ENCODE peak calls at places on chromosome 7, in nine cellular contexts. T is A549, Z is foreskin fibroblast, L is astrocyte, E is breast epithelium, F is left ventricle myocardium inferior, D is bronchial epithelial cell, W is fibroblast of pulmonary artery, B is thoracic aorta. K is an unnamed sample.

GRCh38 chr7:46229409-46229808 is 308.3 kb upstream of the IGFBP3 start:
- DNase-seq in T (peak), Z (peak), L (peak), E (no peak), F (no peak), D (peak), W (peak), B (no peak), K (peak)

GRCh38 chr7:81004098-81004497 is 85.2 kb upstream of the SEMA3C start:
- DNase-seq in T (no peak), Z (peak), L (peak), E (no peak), F (no peak), D (peak), W (peak), B (no peak), K (peak)

GRCh38 chr7:115941703-115942268 is 88.8 kb downstream of the TFEC start:
- DNase-seq in T (no peak), Z (peak), L (peak), E (no peak), F (no peak), D (peak), W (peak), B (no peak), K (peak)

GRCh38 chr7:148772297-148773089 is 73.8 kb downstream of the CUL1 start:
- DNase-seq in T (peak), Z (peak), L (peak), E (no peak), F (no peak), D (peak), W (peak), B (no peak), K (peak)

GRCh38 chr7:33050425-33051318 is 11.9 kb downstream of the NT5C3A start:
- DNase-seq in T (peak), Z (peak), L (no peak), E (no peak), F (no peak), D (peak), W (peak), B (no peak), K (no peak)

GRCh38 chr7:146736446-146737190 is 620.0 kb downstream of the CNTNAP2 start:
- DNase-seq in T (no peak), Z (peak), L (no peak), E (no peak), F (no peak), D (peak), W (peak), B (no peak), K (no peak)

GRCh38 chr7:48173983-48174382 is 2.7 kb downstream of the ABCA13 start:
- DNase-seq in T (no peak), Z (peak), L (peak), E (no peak), F (no peak), D (peak), W (peak), B (no peak), K (no peak)

GRCh38 chr7:30974605-30975256 is 11.0 kb downstream of the GHRHR start:
- DNase-seq in T (peak), Z (peak), L (peak), E (no peak), F (peak), D (peak), W (peak), B (no peak), K (no peak)

GRCh38 chr7:92777993-92778392 is 58.4 kb downstream of the CDK6 start:
- DNase-seq in T (no peak), Z (no peak), L (no peak), E (no peak), F (no peak), D (no peak), W (no peak), B (no peak), K (no peak)

GRCh38 chr7:100640438-100641410 is 628 bp downstream of the TFR2 start:
- DNase-seq in T (no peak), Z (no peak), L (no peak), E (no peak), F (no peak), D (no peak), W (no peak), B (no peak), K (no peak)

GRCh38 chr7:148975896-148976295 is 52.4 kb downstream of the PDIA4 start:
- DNase-seq in T (no peak), Z (no peak), L (no peak), E (no peak), F (no peak), D (no peak), W (no peak), B (no peak), K (no peak)

GRCh38 chr7:27912751-27913150 is 172.8 kb downstream of the TAX1BP1 start:
- DNase-seq in T (no peak), Z (no peak), L (no peak), E (no peak), F (no peak), D (no peak), W (no peak), B (no peak), K (no peak)

GRCh38 chr7:12719141-12719919 is 31.9 kb downstream of the ARL4A start:
- DNase-seq in T (peak), Z (peak), L (peak), E (no peak), F (no peak), D (peak), W (peak), B (no peak), K (peak)

GRCh38 chr7:142771353-142771723 is 568 bp downstream of the PRSS2 start:
- DNase-seq in T (no peak), Z (no peak), L (no peak), E (no peak), F (no peak), D (no peak), W (no peak), B (no peak), K (no peak)

GRCh38 chr7:88009651-88010050 is 75.6 kb downstream of the ADAM22 start:
- DNase-seq in T (no peak), Z (no peak), L (no peak), E (no peak), F (no peak), D (no peak), W (no peak), B (no peak), K (no peak)

GRCh38 chr7:37549542-37549941 is 100.9 kb upstream of the ELMO1 start:
- DNase-seq in T (no peak), Z (no peak), L (no peak), E (no peak), F (no peak), D (no peak), W (no peak), B (no peak), K (no peak)

GRCh38 chr7:150829426-150829825 is 22.9 kb upstream of the AOC1 start:
- DNase-seq in T (no peak), Z (no peak), L (no peak), E (no peak), F (no peak), D (no peak), W (no peak), B (no peak), K (no peak)

GRCh38 chr7:80481196-80481884 is 30.5 kb downstream of the GNAT3 start:
- DNase-seq in T (peak), Z (peak), L (peak), E (no peak), F (no peak), D (peak), W (no peak), B (no peak), K (peak)

GRCh38 chr7:83996879-83997278 is 197.7 kb downstream of the SEMA3A start:
- DNase-seq in T (no peak), Z (peak), L (no peak), E (no peak), F (no peak), D (peak), W (no peak), B (no peak), K (no peak)

GRCh38 chr7:117216010-117216409 is 106.8 kb downstream of the WNT2 start:
- DNase-seq in T (no peak), Z (no peak), L (no peak), E (no peak), F (no peak), D (no peak), W (no peak), B (no peak), K (no peak)

GRCh38 chr7:74579800-74580685 is 77.5 kb upstream of the GTF2I start:
- DNase-seq in T (peak), Z (peak), L (no peak), E (no peak), F (no peak), D (peak), W (peak), B (no peak), K (no peak)

GRCh38 chr7:13104128-13104527 is 416.7 kb downstream of the ARL4A start:
- DNase-seq in T (peak), Z (no peak), L (no peak), E (no peak), F (no peak), D (peak), W (peak), B (no peak), K (no peak)

GRCh38 chr7:30679664-30680063 is 2.6 kb downstream of the CRHR2 start:
- DNase-seq in T (no peak), Z (no peak), L (no peak), E (no peak), F (no peak), D (no peak), W (no peak), B (no peak), K (no peak)

GRCh38 chr7:67553378-67553777 is 556.7 kb downstream of the TYW1 start:
- DNase-seq in T (no peak), Z (no peak), L (no peak), E (no peak), F (no peak), D (no peak), W (no peak), B (no peak), K (no peak)

GRCh38 chr7:71439316-71439715 is 307.4 kb downstream of the GALNT17 start:
- DNase-seq in T (no peak), Z (no peak), L (no peak), E (no peak), F (no peak), D (no peak), W (no peak), B (no peak), K (no peak)

GRCh38 chr7:19560111-19560883 is 148.5 kb downstream of the POLR1F start:
- DNase-seq in T (no peak), Z (peak), L (peak), E (no peak), F (no peak), D (peak), W (peak), B (no peak), K (peak)

GRCh38 chr7:14698239-14698638 is 204.3 kb downstream of the DGKB start:
- DNase-seq in T (no peak), Z (peak), L (no peak), E (no peak), F (no peak), D (peak), W (peak), B (no peak), K (no peak)

GRCh38 chr7:130150587-130150986 is 54.6 kb downstream of the TMEM209 start:
- DNase-seq in T (no peak), Z (no peak), L (no peak), E (no peak), F (no peak), D (no peak), W (no peak), B (no peak), K (no peak)

GRCh38 chr7:70042533-70042932 is 444.3 kb downstream of the AUTS2 start:
- DNase-seq in T (no peak), Z (peak), L (peak), E (no peak), F (no peak), D (peak), W (peak), B (no peak), K (no peak)

GRCh38 chr7:151485006-151485732 is 34.5 kb downstream of the RHEB start:
- DNase-seq in T (peak), Z (peak), L (peak), E (no peak), F (no peak), D (peak), W (peak), B (no peak), K (no peak)

GRCh38 chr7:118151671-118152070 is 32.3 kb upstream of the LSM8 start:
- DNase-seq in T (no peak), Z (no peak), L (peak), E (no peak), F (no peak), D (no peak), W (no peak), B (no peak), K (no peak)

GRCh38 chr7:94195201-94195600 is 191.0 kb upstream of the BET1 start:
- DNase-seq in T (no peak), Z (peak), L (no peak), E (no peak), F (no peak), D (no peak), W (peak), B (no peak), K (no peak)

GRCh38 chr7:50661345-50662058 is 96.3 kb upstream of the DDC start:
- DNase-seq in T (no peak), Z (no peak), L (no peak), E (no peak), F (no peak), D (no peak), W (no peak), B (no peak), K (no peak)

GRCh38 chr7:50662059-50662689 is 97.0 kb upstream of the DDC start:
- DNase-seq in T (no peak), Z (no peak), L (no peak), E (no peak), F (no peak), D (no peak), W (no peak), B (no peak), K (no peak)

GRCh38 chr7:50659329-50659965 is 94.2 kb upstream of the DDC start:
- DNase-seq in T (no peak), Z (no peak), L (no peak), E (no peak), F (no peak), D (no peak), W (no peak), B (no peak), K (no peak)

GRCh38 chr7:50660040-50660829 is 95.0 kb upstream of the DDC start:
- DNase-seq in T (no peak), Z (no peak), L (no peak), E (no peak), F (no peak), D (no peak), W (no peak), B (no peak), K (no peak)

DNA sequence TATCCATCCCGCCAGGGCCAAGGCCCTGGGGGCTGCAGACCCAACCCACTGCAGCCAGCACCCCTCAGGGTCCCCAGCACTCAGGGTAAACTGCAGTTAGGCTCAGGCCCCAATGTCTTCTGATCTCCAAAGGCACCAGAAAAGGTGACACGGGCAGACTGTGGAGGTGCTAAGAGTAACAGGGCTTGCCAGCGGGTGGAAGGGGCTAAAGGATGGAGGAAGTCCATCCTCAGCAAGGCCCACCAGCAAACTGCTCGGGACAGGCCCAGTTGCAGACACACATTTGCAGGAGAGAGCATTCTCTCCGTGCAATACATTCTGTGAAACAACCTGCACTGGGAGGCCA is 95.6 kb upstream of the DDC start:
- DNase-seq in T (no peak), Z (no peak), L (no peak), E (no peak), F (no peak), D (no peak), W (no peak), B (no peak), K (no peak)
- H3K4me3 ChIP-seq in T (no peak), Z (no peak), L (no peak), E (no peak), F (no peak), D (no peak), W (no peak), B (no peak), K (no peak)

GRCh38 chr7:29013931-29014330 is 55.8 kb upstream of the TRIL start:
- DNase-seq in T (no peak), Z (no peak), L (no peak), E (no peak), F (no peak), D (no peak), W (no peak), B (no peak), K (no peak)
- TF ChIP-seq CTCF in T (no peak), Z (no peak), L (no peak), E (no peak), F (no peak), D (no peak), W (no peak), B (no peak), K (no peak)

GRCh38 chr7:113308399-113308798 is 190.0 kb upstream of the SMIM30 start:
- DNase-seq in T (no peak), Z (no peak), L (no peak), E (no peak), F (no peak), D (no peak), W (no peak), B (no peak), K (no peak)
- H3K4me3 ChIP-seq in T (no peak), Z (no peak), L (no peak), E (no peak), F (no peak), D (no peak), W (no peak), B (no peak), K (no peak)

DNA sequence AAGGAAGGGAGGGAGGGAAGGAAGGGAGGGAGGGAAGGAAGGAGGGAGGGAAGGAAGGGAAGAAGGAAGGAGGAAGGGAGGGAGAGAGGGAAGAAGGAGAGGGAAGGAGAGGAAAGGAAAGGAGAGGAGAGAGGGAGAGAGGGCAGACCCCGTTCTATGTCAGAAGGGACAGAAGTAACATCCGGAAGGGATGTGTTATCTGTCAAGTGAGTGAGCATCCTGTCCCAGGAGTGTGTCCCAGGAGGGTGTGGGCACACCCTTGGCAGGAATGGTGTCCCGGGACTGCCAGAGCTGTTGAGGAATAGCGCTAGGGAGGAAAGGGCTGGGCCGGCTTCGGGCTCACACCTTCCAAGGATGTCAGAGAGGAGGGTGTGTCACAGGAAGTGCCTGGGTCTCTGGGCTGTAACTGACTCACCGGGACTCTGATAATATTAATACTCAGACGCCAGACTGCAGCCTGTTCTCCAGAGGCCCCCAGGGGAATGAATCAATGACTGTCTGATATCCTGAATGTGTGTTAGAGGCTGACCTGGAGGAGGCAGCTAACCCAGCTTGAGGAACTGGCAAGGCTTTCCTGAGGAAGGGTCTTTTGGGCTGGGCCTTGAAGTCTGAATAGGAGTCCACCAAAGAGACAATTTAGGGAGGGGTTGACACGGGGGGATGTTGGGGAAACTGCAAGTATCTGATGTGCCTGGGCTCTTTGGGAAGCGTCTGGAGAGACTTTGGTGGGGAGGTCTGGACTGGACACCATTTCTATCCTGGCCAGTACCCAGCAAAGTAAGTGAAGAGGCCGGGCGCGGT is 125.7 kb upstream of the TNRC18 start:
- DNase-seq in T (peak), Z (peak), L (peak), E (no peak), F (peak), D (peak), W (peak), B (no peak), K (no peak)
- TF ChIP-seq CTCF in T (no peak), Z (no peak), L (no peak), E (no peak), F (no peak), D (peak), W (no peak), B (no peak), K (no peak)

DNA sequence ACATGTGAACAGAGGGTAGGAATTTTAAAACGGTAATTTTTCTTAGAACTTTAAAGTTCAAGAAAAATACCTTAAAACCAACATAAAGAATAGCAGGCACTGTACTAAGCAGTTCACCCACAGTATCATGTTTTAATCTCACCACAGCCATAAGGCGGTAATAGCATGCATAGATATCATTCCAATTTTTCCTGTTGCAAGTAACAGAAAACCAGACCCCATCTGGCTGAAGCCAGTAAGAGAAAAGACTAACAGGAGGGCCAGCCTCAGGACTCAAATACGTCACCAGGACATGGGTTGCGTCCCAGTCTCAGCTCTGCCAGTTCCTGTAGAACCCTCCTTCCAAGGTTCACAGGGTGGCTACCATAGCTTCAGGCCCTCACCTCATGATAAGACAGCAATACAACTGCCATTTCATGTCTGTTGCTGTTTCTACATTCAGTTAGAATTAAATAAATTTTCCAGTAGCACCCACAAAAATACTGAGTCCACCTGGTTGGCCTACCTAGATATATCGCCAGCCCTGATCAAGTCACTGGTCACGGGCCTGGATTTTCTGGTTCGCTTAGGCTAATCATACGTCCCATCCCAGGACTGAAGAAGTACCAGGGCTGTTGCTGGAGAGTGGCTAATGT is 2.0 kb upstream of the RNF32 start:
- DNase-seq in T (no peak), Z (no peak), L (no peak), E (no peak), F (no peak), D (no peak), W (no peak), B (no peak), K (no peak)
- H3K4me3 ChIP-seq in T (no peak), Z (no peak), L (no peak), E (no peak), F (no peak), D (no peak), W (no peak), B (no peak), K (no peak)

GRCh38 chr7:132312531-132313070 is 263.7 kb downstream of the PLXNA4 start:
- DNase-seq in T (no peak), Z (no peak), L (no peak), E (no peak), F (no peak), D (no peak), W (no peak), B (no peak), K (no peak)

GRCh38 chr7:132309102-132309805 is 267.0 kb downstream of the PLXNA4 start:
- DNase-seq in T (no peak), Z (no peak), L (no peak), E (no peak), F (no peak), D (no peak), W (no peak), B (no peak), K (no peak)

GRCh38 chr7:132311747-132312146 is 264.5 kb downstream of the PLXNA4 start:
- DNase-seq in T (no peak), Z (no peak), L (no peak), E (no peak), F (no peak), D (no peak), W (no peak), B (no peak), K (no peak)

DNA sequence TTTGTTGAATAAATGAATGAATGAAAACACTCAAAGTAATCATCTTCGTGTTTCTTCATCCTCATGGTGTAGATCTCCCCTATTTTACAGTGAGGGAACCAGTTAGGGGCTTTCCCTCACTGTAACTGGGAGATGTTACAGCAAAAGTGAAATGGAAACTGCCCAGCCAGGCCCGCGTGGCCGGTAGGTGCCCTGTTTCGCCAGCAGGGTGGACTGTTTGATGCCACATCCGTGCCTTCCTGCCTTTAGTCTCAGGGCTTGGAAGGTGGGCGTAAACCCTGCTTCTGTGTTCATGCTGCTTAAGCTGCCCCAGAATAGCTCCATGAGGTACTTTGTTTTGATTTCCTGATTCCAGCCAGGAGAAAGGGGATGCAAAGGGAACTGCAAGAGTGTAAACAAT is 268.8 kb downstream of the PLXNA4 start:
- DNase-seq in T (no peak), Z (no peak), L (no peak), E (no peak), F (no peak), D (no peak), W (no peak), B (no peak), K (no peak)
- TF ChIP-seq CTCF in T (no peak), Z (no peak), L (no peak), E (no peak), F (no peak), D (no peak), W (no peak), B (no peak), K (peak)

GRCh38 chr7:21946228-21946709 is 570 bp upstream of the CDCA7L start:
- DNase-seq in T (peak), Z (no peak), L (no peak), E (peak), F (no peak), D (peak), W (no peak), B (no peak), K (no peak)
- H3K4me3 ChIP-seq in T (peak), Z (peak), L (peak), E (peak), F (peak), D (peak), W (peak), B (peak), K (peak)

K was measured in retinal pigment epithelial cell.